ENCODE peak calls at places on chromosome 21, in eight cellular contexts. Q, J, F, G, D, I, H and L are unnamed samples.

GRCh38 chr21:37445228-37445627 is 78.7 kb downstream of the DYRK1A start:
- DNase-seq in H (no peak), D (no peak), Q (no peak), F (no peak), J (no peak), G (no peak), I (no peak), L (peak; percentile 81)

GRCh38 chr21:15210235-15210678 is 145.5 kb upstream of the NRIP1 start:
- DNase-seq in H (peak; percentile 63), D (no peak), J (no peak), Q (peak; percentile 39), F (peak; percentile 44), I (no peak), G (no peak), L (peak; percentile 64)

GRCh38 chr21:26473471-26473870 is 99.6 kb downstream of the CYYR1 start:
- DNase-seq in H (no peak), D (no peak), Q (no peak), G (no peak), I (no peak), J (no peak), F (no peak), L (no peak)

GRCh38 chr21:44085491-44086321 is 21.5 kb upstream of the PWP2 start:
- DNase-seq in F (no peak), D (no peak), G (no peak), H (no peak), J (no peak), Q (no peak), I (no peak), L (peak; percentile 17)

GRCh38 chr21:43005635-43006034 is 31.3 kb downstream of the PKNOX1 start:
- DNase-seq in G (no peak), I (no peak), Q (no peak), H (no peak), D (no peak), F (no peak), J (no peak), L (no peak)

GRCh38 chr21:44955803-44956175 is 16.0 kb downstream of the SLX9 start:
- DNase-seq in J (no peak), G (no peak), Q (no peak), I (no peak), H (peak; percentile 48), F (no peak), D (no peak), L (no peak)

GRCh38 chr21:14119038-14119437 is 91.7 kb downstream of the LIPI start:
- DNase-seq in D (no peak), F (no peak), I (no peak), G (no peak), H (no peak), Q (no peak), J (no peak), L (no peak)

GRCh38 chr21:26405071-26405470 is 168.0 kb downstream of the CYYR1 start:
- DNase-seq in H (no peak), F (no peak), J (no peak), G (no peak), D (no peak), I (no peak), Q (no peak), L (peak; percentile 58)

GRCh38 chr21:35508389-35508888 is 459.3 kb upstream of the RUNX1 start:
- DNase-seq in G (no peak), D (no peak), F (peak; percentile 74), J (no peak), I (no peak), H (peak; percentile 71), Q (peak; percentile 50), L (peak; percentile 92)

GRCh38 chr21:37424987-37425386 is 58.4 kb downstream of the DYRK1A start:
- DNase-seq in Q (no peak), D (no peak), F (no peak), J (no peak), H (no peak), G (no peak), I (no peak), L (no peak)

GRCh38 chr21:34534522-34534921 is 22.5 kb upstream of the KCNE1 start:
- DNase-seq in F (no peak), D (no peak), Q (no peak), G (no peak), J (peak; percentile 55), H (no peak), I (no peak), L (peak; percentile 41)

GRCh38 chr21:28644762-28645161 is 347.9 kb downstream of the LTN1 start:
- DNase-seq in Q (no peak), G (no peak), D (no peak), F (no peak), H (no peak), J (no peak), I (no peak), L (peak; percentile 41)

GRCh38 chr21:31707499-31707898 is 24.4 kb downstream of the SCAF4 start:
- DNase-seq in J (no peak), D (no peak), G (no peak), Q (no peak), H (no peak), F (no peak), I (no peak), L (no peak)

GRCh38 chr21:36134820-36135390 is at the start of gene CBR3:
- DNase-seq in J (peak; percentile 58), F (peak; percentile 47), I (peak; percentile 81), H (peak; percentile 82), D (peak; percentile 52), G (peak; percentile 39), Q (peak; percentile 55), L (peak; percentile 76)

GRCh38 chr21:36792505-36792967 is 93.6 kb downstream of the SIM2 start:
- DNase-seq in F (no peak), D (no peak), Q (no peak), J (no peak), G (no peak), H (peak; percentile 59), I (no peak), L (no peak)

GRCh38 chr21:45954271-45954670 is 27.3 kb upstream of the COL6A1 start:
- DNase-seq in F (no peak), G (no peak), J (no peak), Q (no peak), H (no peak), I (no peak), D (no peak), L (peak; percentile 56)

GRCh38 chr21:42195378-42196031 is 23.4 kb upstream of the ABCG1 start:
- DNase-seq in I (no peak), Q (peak; percentile 44), J (no peak), H (peak; percentile 69), F (peak; percentile 45), G (no peak), D (no peak), L (peak; percentile 81)

GRCh38 chr21:21845901-21846396 is 847.7 kb downstream of the NCAM2 start:
- DNase-seq in F (no peak), D (no peak), Q (no peak), J (no peak), I (no peak), H (no peak), G (no peak), L (no peak)

GRCh38 chr21:34613679-34614442 is 1.1 kb downstream of the RCAN1 start:
- DNase-seq in G (no peak), Q (no peak), J (no peak), H (no peak), F (no peak), I (no peak), D (no peak), L (peak; percentile 30)

GRCh38 chr21:35294231-35294898 is 245.3 kb upstream of the RUNX1 start:
- DNase-seq in G (no peak), J (no peak), I (no peak), F (no peak), H (no peak), D (no peak), Q (peak; percentile 78), L (peak; percentile 21)

GRCh38 chr21:15397258-15397657 is 332.5 kb upstream of the NRIP1 start:
- DNase-seq in I (no peak), Q (no peak), H (no peak), J (no peak), D (no peak), F (no peak), G (no peak), L (no peak)

GRCh38 chr21:42003051-42003461 is 7.1 kb downstream of the ZBTB21 start:
- DNase-seq in D (no peak), G (no peak), I (no peak), Q (no peak), J (peak; percentile 8), H (no peak), F (no peak), L (no peak)

GRCh38 chr21:26909972-26910371 is 56.9 kb downstream of the ADAMTS5 start:
- DNase-seq in G (no peak), F (no peak), Q (no peak), I (no peak), H (no peak), D (no peak), J (no peak), L (peak; percentile 10)

GRCh38 chr21:17045214-17045835 is 467.5 kb upstream of the CXADR start:
- DNase-seq in H (no peak), J (no peak), Q (no peak), G (peak; percentile 36), I (no peak), D (no peak), F (no peak), L (peak; percentile 56)

GRCh38 chr21:31111093-31111492 is 72.8 kb upstream of the KRTAP19-8 start:
- DNase-seq in Q (no peak), D (no peak), F (no peak), I (no peak), G (no peak), J (no peak), H (no peak), L (no peak)

GRCh38 chr21:30306821-30307330 is 13.2 kb downstream of the KRTAP26-1 start:
- DNase-seq in F (no peak), Q (no peak), D (no peak), I (no peak), G (no peak), H (no peak), J (no peak), L (no peak)

GRCh38 chr21:37557261-37557950 is 190.8 kb downstream of the DYRK1A start:
- DNase-seq in D (no peak), F (no peak), Q (no peak), J (peak; percentile 79), I (no peak), H (no peak), G (no peak), L (no peak)

GRCh38 chr21:43187715-43188114 is 18.9 kb downstream of the CRYAA start:
- DNase-seq in H (peak; percentile 14), I (peak; percentile 26), G (no peak), D (no peak), J (no peak), Q (no peak), F (no peak), L (no peak)

GRCh38 chr21:38229260-38229877 is 27.4 kb upstream of the KCNJ15 start:
- DNase-seq in I (no peak), J (no peak), D (no peak), Q (no peak), G (no peak), H (no peak), F (no peak), L (no peak)

GRCh38 chr21:42269382-42269781 is 45.8 kb downstream of the TFF3 start:
- DNase-seq in G (no peak), H (peak; percentile 30), D (no peak), J (no peak), F (no peak), I (no peak), Q (no peak), L (no peak)

GRCh38 chr21:37554661-37555379 is 188.2 kb downstream of the DYRK1A start:
- DNase-seq in I (no peak), H (no peak), Q (no peak), G (no peak), D (no peak), J (no peak), F (no peak), L (no peak)

GRCh38 chr21:38048241-38048640 is 132.0 kb upstream of the KCNJ6 start:
- DNase-seq in G (no peak), H (no peak), D (no peak), Q (no peak), F (no peak), I (no peak), J (no peak), L (no peak)

GRCh38 chr21:16755061-16755460 is 757.8 kb upstream of the CXADR start:
- DNase-seq in G (no peak), H (no peak), I (no peak), D (no peak), J (no peak), F (no peak), Q (no peak), L (no peak)

GRCh38 chr21:45404726-45405270 is at the start of gene COL18A1:
- DNase-seq in J (peak; percentile 79), D (peak; percentile 25), H (peak; percentile 68), Q (peak; percentile 29), I (peak; percentile 65), G (peak; percentile 93), F (peak; percentile 40), L (peak; percentile 71)